ENCODE peak calls at places on chromosomes 4 and X, in ten cellular contexts. One of them, this sample, is unnamed. For H3K9me3 and H3K4me1, the result is how much of the 10 kb centered on the place peaks cover.

GRCh38 chr4:109429545-109429944 is 4.1 kb upstream of the SEC24B start:
- DNase-seq in heart left ventricle: no peak
- DNase-seq in neural progenitor cell: no peak
- DNase-seq in suprapubic skin: no peak
- DNase-seq in IMR-90: no peak
- DNase-seq in endodermal cell: no peak
- DNase-seq in A673: no peak
- DNase-seq in right cardiac atrium: no peak
- DNase-seq in kidney: no peak
- DNase-seq in SJSA1: no peak
- DNase-seq in this sample: no peak

GRCh38 chrX:74249963-74250362 is 54.0 kb upstream of the ZCCHC13 start:
- DNase-seq in heart left ventricle: no peak
- DNase-seq in neural progenitor cell: peak
- DNase-seq in suprapubic skin: no peak
- DNase-seq in IMR-90: no peak
- DNase-seq in endodermal cell: peak
- DNase-seq in A673: no peak
- DNase-seq in right cardiac atrium: no peak
- DNase-seq in kidney: no peak
- DNase-seq in SJSA1: no peak
- DNase-seq in this sample: no peak

GRCh38 chr4:78596111-78596742 is 44.7 kb downstream of the ANXA3 start:
- DNase-seq in heart left ventricle: no peak
- DNase-seq in neural progenitor cell: no peak
- DNase-seq in suprapubic skin: no peak
- DNase-seq in IMR-90: no peak
- DNase-seq in endodermal cell: no peak
- DNase-seq in A673: no peak
- DNase-seq in right cardiac atrium: no peak
- DNase-seq in kidney: no peak
- DNase-seq in SJSA1: no peak
- DNase-seq in this sample: no peak

GRCh38 chrX:39759526-39760224 is 338.1 kb downstream of the BCOR start:
- DNase-seq in heart left ventricle: peak
- DNase-seq in neural progenitor cell: peak
- DNase-seq in suprapubic skin: no peak
- DNase-seq in IMR-90: peak
- DNase-seq in endodermal cell: peak
- DNase-seq in A673: no peak
- DNase-seq in right cardiac atrium: peak
- DNase-seq in kidney: peak
- DNase-seq in SJSA1: peak
- DNase-seq in this sample: peak

GRCh38 chr4:147362868-147363440 is 117.9 kb upstream of the EDNRA start:
- DNase-seq in heart left ventricle: peak
- DNase-seq in neural progenitor cell: no peak
- DNase-seq in suprapubic skin: no peak
- DNase-seq in IMR-90: peak
- DNase-seq in endodermal cell: no peak
- DNase-seq in A673: no peak
- DNase-seq in right cardiac atrium: peak
- DNase-seq in kidney: peak
- DNase-seq in SJSA1: no peak
- DNase-seq in this sample: no peak

GRCh38 chrX:134570509-134570846 is 87.8 kb downstream of the PLAC1 start:
- DNase-seq in heart left ventricle: no peak
- DNase-seq in neural progenitor cell: no peak
- DNase-seq in suprapubic skin: no peak
- DNase-seq in IMR-90: no peak
- DNase-seq in endodermal cell: no peak
- DNase-seq in A673: no peak
- DNase-seq in right cardiac atrium: no peak
- DNase-seq in kidney: no peak
- DNase-seq in SJSA1: no peak
- DNase-seq in this sample: no peak

GRCh38 chr4:23022032-23022431 is 329.3 kb downstream of the GBA3 start:
- DNase-seq in heart left ventricle: no peak
- DNase-seq in neural progenitor cell: no peak
- DNase-seq in suprapubic skin: no peak
- DNase-seq in IMR-90: peak
- DNase-seq in endodermal cell: peak
- DNase-seq in A673: no peak
- DNase-seq in right cardiac atrium: peak
- DNase-seq in kidney: no peak
- DNase-seq in SJSA1: peak
- DNase-seq in this sample: no peak

GRCh38 chr4:186781032-186781917 is 57.6 kb upstream of the FAT1 start:
- DNase-seq in heart left ventricle: no peak
- DNase-seq in neural progenitor cell: no peak
- DNase-seq in suprapubic skin: no peak
- DNase-seq in IMR-90: peak
- DNase-seq in endodermal cell: no peak
- DNase-seq in A673: peak
- DNase-seq in right cardiac atrium: no peak
- DNase-seq in kidney: no peak
- DNase-seq in SJSA1: peak
- DNase-seq in this sample: no peak

GRCh38 chr4:26342328-26343040 is 21.7 kb downstream of the RBPJ start:
- DNase-seq in heart left ventricle: no peak
- DNase-seq in neural progenitor cell: no peak
- DNase-seq in suprapubic skin: no peak
- DNase-seq in IMR-90: peak
- DNase-seq in endodermal cell: no peak
- DNase-seq in A673: peak
- DNase-seq in right cardiac atrium: no peak
- DNase-seq in kidney: no peak
- DNase-seq in SJSA1: no peak
- DNase-seq in this sample: no peak

GRCh38 chr4:48271048-48271452 is 1.4 kb upstream of the TEC start:
- DNase-seq in heart left ventricle: no peak
- DNase-seq in neural progenitor cell: no peak
- DNase-seq in suprapubic skin: no peak
- DNase-seq in IMR-90: no peak
- DNase-seq in endodermal cell: no peak
- DNase-seq in A673: no peak
- DNase-seq in right cardiac atrium: no peak
- DNase-seq in kidney: no peak
- DNase-seq in SJSA1: no peak
- DNase-seq in this sample: no peak

GRCh38 chr4:146095091-146095690 is 80.3 kb upstream of the LSM6 start:
- DNase-seq in heart left ventricle: no peak
- DNase-seq in neural progenitor cell: peak
- DNase-seq in suprapubic skin: no peak
- DNase-seq in IMR-90: peak
- DNase-seq in endodermal cell: peak
- DNase-seq in A673: peak
- DNase-seq in right cardiac atrium: no peak
- DNase-seq in kidney: no peak
- DNase-seq in SJSA1: peak
- DNase-seq in this sample: no peak

GRCh38 chr4:79831119-79831528 is 241.9 kb downstream of the ANTXR2 start:
- DNase-seq in heart left ventricle: no peak
- DNase-seq in neural progenitor cell: no peak
- DNase-seq in suprapubic skin: no peak
- DNase-seq in IMR-90: no peak
- DNase-seq in endodermal cell: no peak
- DNase-seq in A673: no peak
- DNase-seq in right cardiac atrium: no peak
- DNase-seq in kidney: no peak
- DNase-seq in SJSA1: no peak
- DNase-seq in this sample: no peak

GRCh38 chrX:31099536-31100090 is 27.8 kb upstream of the FTHL17 start:
- DNase-seq in heart left ventricle: no peak
- DNase-seq in neural progenitor cell: no peak
- DNase-seq in suprapubic skin: no peak
- DNase-seq in IMR-90: no peak
- DNase-seq in endodermal cell: no peak
- DNase-seq in A673: no peak
- DNase-seq in right cardiac atrium: no peak
- DNase-seq in kidney: no peak
- DNase-seq in SJSA1: no peak
- DNase-seq in this sample: no peak

GRCh38 chrX:73262991-73263390 is 48.3 kb upstream of the NAP1L2 start:
- DNase-seq in heart left ventricle: no peak
- DNase-seq in neural progenitor cell: peak
- DNase-seq in suprapubic skin: no peak
- DNase-seq in IMR-90: no peak
- DNase-seq in endodermal cell: no peak
- DNase-seq in A673: peak
- DNase-seq in right cardiac atrium: no peak
- DNase-seq in kidney: no peak
- DNase-seq in SJSA1: no peak
- DNase-seq in this sample: no peak

GRCh38 chrX:129738466-129739308 is at the start of gene XPNPEP2:
- DNase-seq in heart left ventricle: peak
- DNase-seq in neural progenitor cell: peak
- DNase-seq in suprapubic skin: no peak
- DNase-seq in IMR-90: peak
- DNase-seq in endodermal cell: peak
- DNase-seq in A673: peak
- DNase-seq in right cardiac atrium: peak
- DNase-seq in kidney: no peak
- DNase-seq in SJSA1: no peak
- DNase-seq in this sample: no peak

GRCh38 chr4:2069986-2070385 is 10.9 kb downstream of the NAT8L start:
- DNase-seq in heart left ventricle: peak
- DNase-seq in neural progenitor cell: no peak
- DNase-seq in suprapubic skin: peak
- DNase-seq in IMR-90: no peak
- DNase-seq in endodermal cell: peak
- DNase-seq in A673: no peak
- DNase-seq in right cardiac atrium: no peak
- DNase-seq in kidney: peak
- DNase-seq in SJSA1: no peak
- DNase-seq in this sample: no peak

DNA sequence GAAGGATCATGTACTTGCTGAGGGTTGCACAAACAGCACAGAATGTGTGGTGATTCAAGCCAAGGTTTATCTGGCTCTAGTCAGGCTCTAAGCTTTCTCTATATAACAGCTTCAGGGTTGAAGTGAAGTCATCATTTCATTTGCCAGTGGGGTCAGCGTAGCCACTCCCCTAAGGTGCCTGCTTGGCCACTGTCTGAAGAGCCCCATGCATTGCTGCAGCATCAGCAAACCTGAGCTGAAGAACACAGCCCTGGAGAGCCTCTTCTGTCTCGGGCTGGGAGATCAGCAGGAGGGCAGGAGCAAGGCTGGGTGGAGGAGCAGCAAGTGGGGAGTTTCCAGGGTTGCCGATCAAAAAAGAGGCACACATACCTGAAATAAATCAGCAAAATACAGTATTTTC is 193.1 kb upstream of the LCORL start:
- DNase-seq in heart left ventricle: no peak
- DNase-seq in neural progenitor cell: no peak
- DNase-seq in suprapubic skin: no peak
- DNase-seq in IMR-90: no peak
- DNase-seq in endodermal cell: peak
- DNase-seq in A673: no peak
- DNase-seq in right cardiac atrium: no peak
- DNase-seq in kidney: no peak
- DNase-seq in SJSA1: no peak
- DNase-seq in this sample: no peak
- H3K9me3 ChIP-seq in heart left ventricle: under half
- H3K9me3 ChIP-seq in neural progenitor cell: under half
- H3K9me3 ChIP-seq in suprapubic skin: under half
- H3K9me3 ChIP-seq in IMR-90: under half
- H3K9me3 ChIP-seq in endodermal cell: under half
- H3K9me3 ChIP-seq in A673: under half
- H3K9me3 ChIP-seq in right cardiac atrium: under half
- H3K9me3 ChIP-seq in kidney: under half
- H3K9me3 ChIP-seq in SJSA1: under half
- H3K9me3 ChIP-seq in this sample: under half

DNA sequence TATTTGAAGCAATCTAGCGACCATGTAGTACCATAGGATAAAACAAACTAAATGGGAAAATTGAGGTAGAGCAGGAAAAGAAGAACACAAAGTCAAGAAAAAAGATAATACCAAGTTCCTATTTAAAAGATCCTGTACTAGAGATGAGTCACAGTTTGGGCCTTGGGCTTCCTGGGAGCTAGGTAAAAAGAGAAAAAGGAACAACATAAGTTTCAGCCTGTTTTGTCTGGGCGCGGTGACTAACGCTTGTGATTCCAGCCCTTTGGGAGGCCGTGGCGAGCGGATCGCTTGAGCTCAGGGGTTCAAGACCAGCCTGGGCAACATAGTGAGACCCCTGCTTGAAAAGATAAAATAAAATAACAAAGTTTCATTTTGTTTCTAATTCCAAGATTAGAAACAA is 14.0 kb upstream of the TMEM156 start:
- DNase-seq in heart left ventricle: peak
- DNase-seq in neural progenitor cell: no peak
- DNase-seq in suprapubic skin: no peak
- DNase-seq in IMR-90: peak
- DNase-seq in endodermal cell: no peak
- DNase-seq in A673: no peak
- DNase-seq in right cardiac atrium: peak
- DNase-seq in kidney: no peak
- DNase-seq in SJSA1: peak
- DNase-seq in this sample: no peak
- H3K4me1 ChIP-seq in heart left ventricle: under half
- H3K4me1 ChIP-seq in neural progenitor cell: under half
- H3K4me1 ChIP-seq in suprapubic skin: under half
- H3K4me1 ChIP-seq in IMR-90: under half
- H3K4me1 ChIP-seq in endodermal cell: under half
- H3K4me1 ChIP-seq in A673: under half
- H3K4me1 ChIP-seq in right cardiac atrium: under half
- H3K4me1 ChIP-seq in kidney: under half
- H3K4me1 ChIP-seq in SJSA1: under half
- H3K4me1 ChIP-seq in this sample: under half

DNA sequence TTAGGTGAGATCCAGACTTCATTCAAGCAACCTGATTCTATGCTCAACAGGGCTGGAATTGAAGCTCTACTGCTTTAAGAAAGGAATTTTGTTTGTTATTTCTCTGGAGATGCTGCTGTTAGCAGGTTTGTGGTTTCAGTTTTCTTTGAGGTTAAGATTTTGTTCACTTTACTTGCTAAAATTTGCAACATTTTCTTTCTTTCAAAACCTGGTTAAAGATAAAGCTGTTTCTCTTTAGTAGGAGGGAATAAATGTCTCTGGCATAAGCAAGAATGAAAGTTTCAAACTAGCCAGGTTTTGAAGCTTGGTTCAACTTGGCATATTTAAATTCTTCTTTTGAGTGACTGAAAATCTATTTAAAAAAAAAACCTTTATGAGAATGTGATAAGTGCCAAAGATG is 660.6 kb upstream of the NR3C2 start:
- DNase-seq in heart left ventricle: no peak
- DNase-seq in neural progenitor cell: no peak
- DNase-seq in suprapubic skin: no peak
- DNase-seq in IMR-90: no peak
- DNase-seq in endodermal cell: no peak
- DNase-seq in A673: no peak
- DNase-seq in right cardiac atrium: no peak
- DNase-seq in kidney: no peak
- DNase-seq in SJSA1: no peak
- DNase-seq in this sample: no peak
- H3K9me3 ChIP-seq in heart left ventricle: under half
- H3K9me3 ChIP-seq in neural progenitor cell: under half
- H3K9me3 ChIP-seq in suprapubic skin: under half
- H3K9me3 ChIP-seq in IMR-90: under half
- H3K9me3 ChIP-seq in endodermal cell: under half
- H3K9me3 ChIP-seq in A673: under half
- H3K9me3 ChIP-seq in right cardiac atrium: under half
- H3K9me3 ChIP-seq in kidney: under half
- H3K9me3 ChIP-seq in SJSA1: under half
- H3K9me3 ChIP-seq in this sample: under half

GRCh38 chr4:112086036-112086434 is 59.2 kb upstream of the FAM241A start:
- DNase-seq in heart left ventricle: no peak
- DNase-seq in neural progenitor cell: no peak
- DNase-seq in suprapubic skin: no peak
- DNase-seq in IMR-90: no peak
- DNase-seq in endodermal cell: no peak
- DNase-seq in A673: no peak
- DNase-seq in right cardiac atrium: no peak
- DNase-seq in kidney: no peak
- DNase-seq in SJSA1: no peak
- DNase-seq in this sample: no peak
- H3K4me1 ChIP-seq in heart left ventricle: under half
- H3K4me1 ChIP-seq in neural progenitor cell: under half
- H3K4me1 ChIP-seq in suprapubic skin: under half
- H3K4me1 ChIP-seq in IMR-90: under half
- H3K4me1 ChIP-seq in endodermal cell: under half
- H3K4me1 ChIP-seq in A673: under half
- H3K4me1 ChIP-seq in right cardiac atrium: under half
- H3K4me1 ChIP-seq in kidney: under half
- H3K4me1 ChIP-seq in SJSA1: under half
- H3K4me1 ChIP-seq in this sample: under half

This sample was measured in upper lobe of right lung.